ENCODE peak calls at places on chromosomes 12 and 14, in five cellular contexts. One of them, this sample, is unnamed.

GRCh38 chr12:4979737-4980136 is 63.9 kb upstream of the KCNA5 start:
- DNase-seq in DND-41: no peak
- DNase-seq in A549: no peak
- DNase-seq in IMR-90: no peak
- DNase-seq in HCT116: no peak
- DNase-seq in this sample: no peak

GRCh38 chr12:130249376-130249775 is 87.1 kb downstream of the FZD10 start:
- DNase-seq in DND-41: no peak
- DNase-seq in A549: no peak
- DNase-seq in IMR-90: no peak
- DNase-seq in HCT116: no peak
- DNase-seq in this sample: no peak

GRCh38 chr12:91947459-91947858 is 198.2 kb downstream of the BTG1 start:
- DNase-seq in DND-41: no peak
- DNase-seq in A549: no peak
- DNase-seq in IMR-90: no peak
- DNase-seq in HCT116: no peak
- DNase-seq in this sample: no peak

GRCh38 chr12:14833952-14834351 is 9.4 kb downstream of the ART4 start:
- DNase-seq in DND-41: no peak
- DNase-seq in A549: no peak
- DNase-seq in IMR-90: peak
- DNase-seq in HCT116: no peak
- DNase-seq in this sample: no peak

GRCh38 chr12:104694161-104694560 is 237.4 kb downstream of the CHST11 start:
- DNase-seq in DND-41: no peak
- DNase-seq in A549: no peak
- DNase-seq in IMR-90: no peak
- DNase-seq in HCT116: no peak
- DNase-seq in this sample: no peak

GRCh38 chr14:45891417-45892080 is 638.5 kb upstream of the MIS18BP1 start:
- DNase-seq in DND-41: no peak
- DNase-seq in A549: no peak
- DNase-seq in IMR-90: no peak
- DNase-seq in HCT116: no peak
- DNase-seq in this sample: peak

GRCh38 chr14:57057803-57058202 is 210.9 kb downstream of the EXOC5 start:
- DNase-seq in DND-41: no peak
- DNase-seq in A549: no peak
- DNase-seq in IMR-90: no peak
- DNase-seq in HCT116: no peak
- DNase-seq in this sample: peak

GRCh38 chr14:88792572-88793258 is at the start of gene EML5:
- DNase-seq in DND-41: peak
- DNase-seq in A549: peak
- DNase-seq in IMR-90: peak
- DNase-seq in HCT116: peak
- DNase-seq in this sample: peak

GRCh38 chr14:30193791-30194407 is 266.3 kb upstream of the PRKD1 start:
- DNase-seq in DND-41: no peak
- DNase-seq in A549: no peak
- DNase-seq in IMR-90: peak
- DNase-seq in HCT116: no peak
- DNase-seq in this sample: no peak

GRCh38 chr12:53063708-53064612 is 14.1 kb downstream of the TNS2 start:
- DNase-seq in DND-41: no peak
- DNase-seq in A549: no peak
- DNase-seq in IMR-90: peak
- DNase-seq in HCT116: no peak
- DNase-seq in this sample: peak

GRCh38 chr12:54136844-54137580 is 51.8 kb downstream of the SMUG1 start:
- DNase-seq in DND-41: no peak
- DNase-seq in A549: no peak
- DNase-seq in IMR-90: no peak
- DNase-seq in HCT116: no peak
- DNase-seq in this sample: peak

GRCh38 chr12:15886372-15887042 is 4.3 kb downstream of the STRAP start:
- DNase-seq in DND-41: no peak
- DNase-seq in A549: no peak
- DNase-seq in IMR-90: no peak
- DNase-seq in HCT116: no peak
- DNase-seq in this sample: no peak

GRCh38 chr12:65960820-65961691 is 136.8 kb downstream of the HMGA2 start:
- DNase-seq in DND-41: no peak
- DNase-seq in A549: no peak
- DNase-seq in IMR-90: peak
- DNase-seq in HCT116: no peak
- DNase-seq in this sample: no peak

GRCh38 chr12:47651368-47652254 is 54.2 kb downstream of the RPAP3 start:
- DNase-seq in DND-41: peak
- DNase-seq in A549: peak
- DNase-seq in IMR-90: peak
- DNase-seq in HCT116: peak
- DNase-seq in this sample: peak

GRCh38 chr12:22353615-22354325 is 19.3 kb upstream of the ST8SIA1 start:
- DNase-seq in DND-41: no peak
- DNase-seq in A549: no peak
- DNase-seq in IMR-90: no peak
- DNase-seq in HCT116: no peak
- DNase-seq in this sample: no peak

GRCh38 chr12:530308-530707 is 70.6 kb downstream of the B4GALNT3 start:
- DNase-seq in DND-41: no peak
- DNase-seq in A549: no peak
- DNase-seq in IMR-90: no peak
- DNase-seq in HCT116: no peak
- DNase-seq in this sample: no peak

GRCh38 chr12:1807489-1807888 is 12.9 kb upstream of the LRTM2 start:
- DNase-seq in DND-41: no peak
- DNase-seq in A549: no peak
- DNase-seq in IMR-90: no peak
- DNase-seq in HCT116: no peak
- DNase-seq in this sample: no peak

GRCh38 chr12:12715459-12716150 is 1.6 kb upstream of the CDKN1B start:
- DNase-seq in DND-41: peak
- DNase-seq in A549: no peak
- DNase-seq in IMR-90: no peak
- DNase-seq in HCT116: no peak
- DNase-seq in this sample: no peak

GRCh38 chr14:83709116-83709515 is 1820.8 kb upstream of the FLRT2 start:
- DNase-seq in DND-41: no peak
- DNase-seq in A549: no peak
- DNase-seq in IMR-90: no peak
- DNase-seq in HCT116: no peak
- DNase-seq in this sample: no peak
- H3K4me2 ChIP-seq in DND-41: no peak
- H3K4me2 ChIP-seq in A549: no peak
- H3K4me2 ChIP-seq in IMR-90: no peak
- H3K4me2 ChIP-seq in HCT116: no peak
- H3K4me2 ChIP-seq in this sample: no peak

GRCh38 chr12:120439646-120440247 is 1.8 kb downstream of the COX6A1 start:
- DNase-seq in DND-41: peak
- DNase-seq in A549: peak
- DNase-seq in IMR-90: peak
- DNase-seq in HCT116: peak
- DNase-seq in this sample: peak

GRCh38 chr12:120432772-120433525 is 5.0 kb upstream of the COX6A1 start:
- DNase-seq in DND-41: no peak
- DNase-seq in A549: no peak
- DNase-seq in IMR-90: no peak
- DNase-seq in HCT116: no peak
- DNase-seq in this sample: no peak

GRCh38 chr12:120438495-120439198 is 734 bp downstream of the COX6A1 start:
- DNase-seq in DND-41: no peak
- DNase-seq in A549: no peak
- DNase-seq in IMR-90: no peak
- DNase-seq in HCT116: no peak
- DNase-seq in this sample: no peak

GRCh38 chr12:120437735-120438494 is at the start of gene COX6A1:
- DNase-seq in DND-41: peak
- DNase-seq in A549: peak
- DNase-seq in IMR-90: peak
- DNase-seq in HCT116: peak
- DNase-seq in this sample: peak
- TF ChIP-seq CTCF in DND-41: peak
- TF ChIP-seq CTCF in A549: no peak
- TF ChIP-seq CTCF in IMR-90: no peak
- TF ChIP-seq CTCF in HCT116: no peak
- TF ChIP-seq CTCF in this sample: no peak

GRCh38 chr12:122955151-122955550 is 11.1 kb downstream of the ABCB9 start:
- DNase-seq in DND-41: no peak
- DNase-seq in A549: no peak
- DNase-seq in IMR-90: no peak
- DNase-seq in HCT116: no peak
- DNase-seq in this sample: no peak
- H3K4me2 ChIP-seq in DND-41: no peak
- H3K4me2 ChIP-seq in A549: no peak
- H3K4me2 ChIP-seq in IMR-90: no peak
- H3K4me2 ChIP-seq in HCT116: no peak
- H3K4me2 ChIP-seq in this sample: no peak

GRCh38 chr12:27635349-27635972 is 60.8 kb upstream of the REP15 start:
- DNase-seq in DND-41: no peak
- DNase-seq in A549: peak
- DNase-seq in IMR-90: peak
- DNase-seq in HCT116: peak
- DNase-seq in this sample: peak
- TF ChIP-seq CTCF in DND-41: peak
- TF ChIP-seq CTCF in A549: peak
- TF ChIP-seq CTCF in IMR-90: peak
- TF ChIP-seq CTCF in HCT116: peak
- TF ChIP-seq CTCF in this sample: peak

This sample was measured in hepatocyte.